ENCODE peak calls at places on chromosomes 12 and 14, in eight cellular contexts. One of them, this sample, is unnamed.

GRCh38 chr14:47606601-47607000 is 68.8 kb downstream of the MDGA2 start:
- DNase-seq in brain microvascular endothelial cell: no peak
- DNase-seq in lung: no peak
- DNase-seq in left cardiac atrium: no peak
- DNase-seq in iris pigment epithelial cell: no peak
- DNase-seq in activated T-cell treated with anti-CD3 and anti-CD28 coated beads for 1 hour: no peak
- DNase-seq in NCI-H2107: no peak
- DNase-seq in endothelial cell: no peak
- DNase-seq in this sample: no peak

GRCh38 chr12:10722905-10723866 is at the start of gene YBX3:
- DNase-seq in brain microvascular endothelial cell: peak
- DNase-seq in lung: peak
- DNase-seq in left cardiac atrium: peak
- DNase-seq in iris pigment epithelial cell: peak
- DNase-seq in activated T-cell treated with anti-CD3 and anti-CD28 coated beads for 1 hour: peak
- DNase-seq in NCI-H2107: no peak
- DNase-seq in endothelial cell: peak
- DNase-seq in this sample: peak

GRCh38 chr12:3336606-3337311 is 154.2 kb upstream of the PRMT8 start:
- DNase-seq in brain microvascular endothelial cell: no peak
- DNase-seq in lung: no peak
- DNase-seq in left cardiac atrium: peak
- DNase-seq in iris pigment epithelial cell: no peak
- DNase-seq in activated T-cell treated with anti-CD3 and anti-CD28 coated beads for 1 hour: no peak
- DNase-seq in NCI-H2107: no peak
- DNase-seq in endothelial cell: no peak
- DNase-seq in this sample: peak

GRCh38 chr12:76866726-76867125 is 12.1 kb downstream of the CSRP2 start:
- DNase-seq in brain microvascular endothelial cell: peak
- DNase-seq in lung: no peak
- DNase-seq in left cardiac atrium: no peak
- DNase-seq in iris pigment epithelial cell: peak
- DNase-seq in activated T-cell treated with anti-CD3 and anti-CD28 coated beads for 1 hour: no peak
- DNase-seq in NCI-H2107: no peak
- DNase-seq in endothelial cell: no peak
- DNase-seq in this sample: peak

GRCh38 chr12:108193922-108194321 is 64.8 kb downstream of the WSCD2 start:
- DNase-seq in brain microvascular endothelial cell: peak
- DNase-seq in lung: peak
- DNase-seq in left cardiac atrium: no peak
- DNase-seq in iris pigment epithelial cell: peak
- DNase-seq in activated T-cell treated with anti-CD3 and anti-CD28 coated beads for 1 hour: peak
- DNase-seq in NCI-H2107: no peak
- DNase-seq in endothelial cell: peak
- DNase-seq in this sample: no peak

GRCh38 chr12:120199025-120199424 is 1.9 kb downstream of the RPLP0 start:
- DNase-seq in brain microvascular endothelial cell: no peak
- DNase-seq in lung: no peak
- DNase-seq in left cardiac atrium: no peak
- DNase-seq in iris pigment epithelial cell: no peak
- DNase-seq in activated T-cell treated with anti-CD3 and anti-CD28 coated beads for 1 hour: no peak
- DNase-seq in NCI-H2107: no peak
- DNase-seq in endothelial cell: no peak
- DNase-seq in this sample: no peak

GRCh38 chr12:6376965-6377666 is 1.8 kb upstream of the SCNN1A start:
- DNase-seq in brain microvascular endothelial cell: no peak
- DNase-seq in lung: no peak
- DNase-seq in left cardiac atrium: peak
- DNase-seq in iris pigment epithelial cell: no peak
- DNase-seq in activated T-cell treated with anti-CD3 and anti-CD28 coated beads for 1 hour: no peak
- DNase-seq in NCI-H2107: no peak
- DNase-seq in endothelial cell: no peak
- DNase-seq in this sample: no peak

GRCh38 chr12:131752457-131752856 is 41.6 kb downstream of the SFSWAP start:
- DNase-seq in brain microvascular endothelial cell: no peak
- DNase-seq in lung: no peak
- DNase-seq in left cardiac atrium: no peak
- DNase-seq in iris pigment epithelial cell: no peak
- DNase-seq in activated T-cell treated with anti-CD3 and anti-CD28 coated beads for 1 hour: no peak
- DNase-seq in NCI-H2107: no peak
- DNase-seq in endothelial cell: no peak
- DNase-seq in this sample: no peak

GRCh38 chr14:32366256-32366655 is 37.2 kb downstream of the AKAP6 start:
- DNase-seq in brain microvascular endothelial cell: peak
- DNase-seq in lung: no peak
- DNase-seq in left cardiac atrium: no peak
- DNase-seq in iris pigment epithelial cell: peak
- DNase-seq in activated T-cell treated with anti-CD3 and anti-CD28 coated beads for 1 hour: no peak
- DNase-seq in NCI-H2107: no peak
- DNase-seq in endothelial cell: no peak
- DNase-seq in this sample: peak

GRCh38 chr14:35046751-35047536 is 872 bp downstream of the FAM177A1 start:
- DNase-seq in brain microvascular endothelial cell: no peak
- DNase-seq in lung: peak
- DNase-seq in left cardiac atrium: peak
- DNase-seq in iris pigment epithelial cell: peak
- DNase-seq in activated T-cell treated with anti-CD3 and anti-CD28 coated beads for 1 hour: peak
- DNase-seq in NCI-H2107: no peak
- DNase-seq in endothelial cell: no peak
- DNase-seq in this sample: peak

GRCh38 chr12:128459067-128459466 is 192.1 kb downstream of the TMEM132C start:
- DNase-seq in brain microvascular endothelial cell: no peak
- DNase-seq in lung: no peak
- DNase-seq in left cardiac atrium: no peak
- DNase-seq in iris pigment epithelial cell: no peak
- DNase-seq in activated T-cell treated with anti-CD3 and anti-CD28 coated beads for 1 hour: no peak
- DNase-seq in NCI-H2107: no peak
- DNase-seq in endothelial cell: no peak
- DNase-seq in this sample: no peak

GRCh38 chr14:77126461-77126990 is 15.1 kb downstream of the ZDHHC22 start:
- DNase-seq in brain microvascular endothelial cell: no peak
- DNase-seq in lung: no peak
- DNase-seq in left cardiac atrium: no peak
- DNase-seq in iris pigment epithelial cell: no peak
- DNase-seq in activated T-cell treated with anti-CD3 and anti-CD28 coated beads for 1 hour: no peak
- DNase-seq in NCI-H2107: no peak
- DNase-seq in endothelial cell: no peak
- DNase-seq in this sample: no peak

GRCh38 chr12:24363177-24363754 is 413.8 kb upstream of the SOX5 start:
- DNase-seq in brain microvascular endothelial cell: no peak
- DNase-seq in lung: no peak
- DNase-seq in left cardiac atrium: no peak
- DNase-seq in iris pigment epithelial cell: no peak
- DNase-seq in activated T-cell treated with anti-CD3 and anti-CD28 coated beads for 1 hour: no peak
- DNase-seq in NCI-H2107: peak
- DNase-seq in endothelial cell: no peak
- DNase-seq in this sample: no peak